ENCODE peak calls at places on chromosomes 4 and X, in seven cellular contexts. B, D, Z, U, S, E and L are unnamed samples.
A peak's percentile ranks its signal among the peaks of the same experiment; 100 is the strongest.

GRCh38 chrX:40646489-40647306 is 663 bp downstream of the CXorf38 start:
- DNase-seq in B (peak; percentile 80), D (peak; percentile 19), Z (peak; percentile 39), U (peak; percentile 11), S (no peak), E (peak; percentile 39), L (peak; percentile 33)

GRCh38 chr4:8879574-8879973 is 7.9 kb upstream of the HMX1 start:
- DNase-seq in B (no peak), D (no peak), Z (no peak), U (no peak), S (no peak), E (no peak), L (no peak)

GRCh38 chr4:71608674-71609062 is 175.2 kb downstream of the GC start:
- DNase-seq in B (no peak), D (no peak), Z (no peak), U (no peak), S (no peak), E (no peak), L (no peak)

GRCh38 chr4:87283151-87283550 is 39.5 kb downstream of the HSD17B13 start:
- DNase-seq in B (no peak), D (no peak), Z (no peak), U (no peak), S (no peak), E (no peak), L (no peak)

GRCh38 chr4:14865804-14866203 is 136.5 kb upstream of the CPEB2 start:
- DNase-seq in B (no peak), D (no peak), Z (no peak), U (peak; percentile 41), S (no peak), E (no peak), L (peak; percentile 66)

GRCh38 chr4:16129336-16129735 is 45.5 kb upstream of the PROM1 start:
- DNase-seq in B (no peak), D (no peak), Z (no peak), U (no peak), S (no peak), E (no peak), L (no peak)

GRCh38 chr4:38759790-38760122 is 23.0 kb downstream of the TLR10 start:
- DNase-seq in B (no peak), D (no peak), Z (no peak), U (no peak), S (no peak), E (no peak), L (no peak)

GRCh38 chr4:45662996-45663395 is 460.9 kb downstream of the GABRG1 start:
- DNase-seq in B (no peak), D (peak; percentile 65), Z (peak; percentile 23), U (peak; percentile 87), S (no peak), E (no peak), L (peak; percentile 13)

GRCh38 chrX:1336331-1337143 is at the start of gene IL3RA:
- DNase-seq in B (peak; percentile 78), D (peak; percentile 38), Z (no peak), U (no peak), S (peak; percentile 15), E (no peak), L (no peak)

GRCh38 chr4:90904018-90904417 is 776.8 kb downstream of the CCSER1 start:
- DNase-seq in B (no peak), D (no peak), Z (no peak), U (no peak), S (no peak), E (no peak), L (no peak)

GRCh38 chrX:69069086-69069445 is 96.2 kb downstream of the PJA1 start:
- DNase-seq in B (peak; percentile 54), D (no peak), Z (no peak), U (no peak), S (no peak), E (no peak), L (no peak)

GRCh38 chrX:155056877-155057792 is 13.8 kb downstream of the CMC4 start:
- DNase-seq in B (peak; percentile 81), D (peak; percentile 66), Z (peak; percentile 50), U (peak; percentile 76), S (no peak), E (peak; percentile 45), L (peak; percentile 76)

GRCh38 chr4:20203508-20203907 is 48.2 kb upstream of the SLIT2 start:
- DNase-seq in B (no peak), D (no peak), Z (no peak), U (peak; percentile 78), S (no peak), E (no peak), L (peak; percentile 85)

GRCh38 chrX:78102100-78102499 is 1.9 kb upstream of the PGK1 start:
- DNase-seq in B (no peak), D (no peak), Z (no peak), U (peak; percentile 45), S (no peak), E (no peak), L (peak; percentile 21)

GRCh38 chr4:44927361-44928061 is 201.2 kb upstream of the GNPDA2 start:
- DNase-seq in B (no peak), D (no peak), Z (no peak), U (peak; percentile 36), S (no peak), E (no peak), L (peak; percentile 22)

GRCh38 chr4:151887151-151887815 is 126.5 kb upstream of the GATB start:
- DNase-seq in B (no peak), D (no peak), Z (no peak), U (peak; percentile 16), S (no peak), E (no peak), L (peak; percentile 57)

DNA sequence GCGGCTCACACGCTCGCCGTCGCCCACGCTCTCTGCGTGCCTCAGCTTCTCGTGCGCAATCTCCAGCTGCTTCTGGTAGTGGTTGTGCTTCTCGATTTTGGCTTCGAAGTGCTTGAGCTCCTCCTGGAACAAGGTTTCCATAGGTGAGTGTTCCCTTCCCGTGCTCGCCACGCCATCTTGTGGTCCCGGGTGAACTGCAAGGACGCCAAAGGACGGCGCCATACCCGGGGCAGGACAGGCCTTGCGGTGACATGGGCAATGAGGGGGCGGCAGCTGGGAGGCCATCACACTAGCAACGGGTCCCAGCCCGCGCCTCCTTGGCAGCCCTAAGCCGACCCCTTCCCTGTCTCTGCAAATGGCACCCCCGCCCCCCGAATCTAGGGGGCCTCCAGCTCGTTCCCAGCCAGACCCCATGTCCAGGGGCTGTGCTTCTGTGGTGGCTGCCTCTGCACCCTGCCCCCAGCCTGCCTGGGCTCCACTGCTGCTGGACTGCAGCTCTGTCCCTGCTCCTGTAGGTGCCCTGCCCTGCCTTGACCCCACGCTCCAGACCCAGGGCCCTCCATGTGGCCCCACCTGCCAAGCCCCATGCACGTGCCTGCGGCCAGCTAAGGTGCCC is 17.3 kb downstream of the LRPAP1 start:
- DNase-seq in B (no peak), D (no peak), Z (no peak), U (no peak), S (no peak), E (no peak), L (no peak)
- TF ChIP-seq CTCF in B (no peak), D (no peak), Z (peak; percentile 21), U (peak; percentile 19), S (no peak), E (no peak), L (peak; percentile 22)

GRCh38 chr4:10119263-10119662 is 2.7 kb upstream of the WDR1 start:
- DNase-seq in B (no peak), D (no peak), Z (no peak), U (no peak), S (no peak), E (no peak), L (no peak)

GRCh38 chr4:10116625-10117423 is at the start of gene WDR1:
- DNase-seq in B (peak; percentile 99), D (peak; percentile 95), Z (peak; percentile 98), U (peak; percentile 95), S (peak; percentile 80), E (peak; percentile 93), L (peak; percentile 94)

GRCh38 chr4:10117424-10118354 is 1.1 kb upstream of the WDR1 start:
- DNase-seq in B (peak; percentile 73), D (no peak), Z (no peak), U (peak; percentile 52), S (no peak), E (peak; percentile 67), L (peak; percentile 46)

GRCh38 chr4:10119773-10120172 is 3.2 kb upstream of the WDR1 start:
- DNase-seq in B (no peak), D (no peak), Z (no peak), U (no peak), S (no peak), E (no peak), L (no peak)

GRCh38 chr4:10118355-10119004 is 1.9 kb upstream of the WDR1 start:
- DNase-seq in B (no peak), D (no peak), Z (no peak), U (no peak), S (no peak), E (peak; percentile 40), L (no peak)
- H3K4me3 ChIP-seq in B (no peak overlapping the region), D (no peak overlapping the region), Z (no peak overlapping the region), U (no peak overlapping the region), S (peak overlapping the region; percentile 89), E (no peak overlapping the region), L (no peak overlapping the region)

GRCh38 chr4:77184018-77184417 is 27.0 kb downstream of the CCNG2 start:
- DNase-seq in B (no peak), D (no peak), Z (no peak), U (no peak), S (no peak), E (no peak), L (no peak)

GRCh38 chr4:77178560-77178959 is 21.6 kb downstream of the CCNG2 start:
- DNase-seq in B (no peak), D (no peak), Z (no peak), U (no peak), S (no peak), E (no peak), L (no peak)

GRCh38 chr4:77184961-77185360 is 28.0 kb downstream of the CCNG2 start:
- DNase-seq in B (no peak), D (no peak), Z (no peak), U (no peak), S (no peak), E (no peak), L (no peak)

GRCh38 chr4:77179512-77179911 is 22.5 kb downstream of the CCNG2 start:
- DNase-seq in B (no peak), D (no peak), Z (no peak), U (no peak), S (no peak), E (no peak), L (no peak)

GRCh38 chr4:77181737-77182136 is 24.7 kb downstream of the CCNG2 start:
- DNase-seq in B (no peak), D (no peak), Z (no peak), U (no peak), S (no peak), E (no peak), L (no peak)
- TF ChIP-seq CTCF in B (no peak), D (no peak), Z (no peak), U (no peak), S (no peak), E (no peak), L (no peak)

DNA sequence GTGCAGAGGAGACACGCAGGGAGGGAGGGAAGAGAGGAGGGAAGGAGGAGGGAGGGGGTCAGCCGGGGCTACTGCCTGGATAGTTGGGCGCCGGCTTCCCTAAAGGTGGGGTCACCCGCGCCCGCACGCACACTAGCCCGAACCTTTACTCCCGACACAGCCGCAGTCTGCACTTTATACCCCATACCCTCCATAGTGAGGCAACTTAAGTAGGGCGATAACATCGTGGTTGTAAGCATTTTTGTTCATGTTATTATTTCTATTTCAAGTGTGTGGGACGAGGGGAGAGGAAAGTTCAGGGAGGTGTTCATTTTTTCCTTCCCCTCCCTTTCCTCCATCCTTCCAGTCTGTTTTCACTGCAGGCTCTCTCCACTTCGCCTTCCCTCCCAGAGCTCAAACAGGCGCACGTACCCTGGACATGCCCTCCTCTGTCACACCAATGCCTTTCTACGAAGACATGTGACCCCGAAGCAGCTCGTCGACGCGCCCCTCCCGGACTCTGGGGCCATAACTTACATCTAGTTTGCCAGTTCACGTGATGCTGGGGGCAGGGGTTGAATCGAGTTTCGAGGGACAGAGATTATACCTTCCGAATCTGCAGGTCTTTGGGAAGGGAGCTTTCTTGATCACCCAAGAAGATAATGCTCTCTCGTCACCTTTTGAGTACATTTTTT is at the start of gene PRKG2:
- DNase-seq in B (no peak), D (no peak), Z (no peak), U (peak; percentile 73), S (no peak), E (no peak), L (no peak)
- H3K4me3 ChIP-seq in B (peak within 1 kb of the TSS; percentile 58), D (no peak within 1 kb of the TSS), Z (peak within 1 kb of the TSS; percentile 21), U (peak within 1 kb of the TSS; percentile 63), S (peak within 1 kb of the TSS; percentile 68), E (peak within 1 kb of the TSS; percentile 34), L (peak within 1 kb of the TSS; percentile 60)